ENCODE peak calls at places on chromosomes 16 and 17, in four cellular contexts. N is GM12891, Y is sigmoid colon, H is tibial nerve. Z is an unnamed sample.

GRCh38 chr17:75118307-75118706 is 8.5 kb downstream of the ARMC7 start:
- DNase-seq in N (no peak), Y (no peak), H (no peak), Z (no peak)

GRCh38 chr17:17156107-17156506 is 50.0 kb downstream of the PLD6 start:
- DNase-seq in N (no peak), Y (no peak), H (no peak), Z (no peak)

GRCh38 chr16:11681526-11681925 is 13.3 kb downstream of the SNN start:
- DNase-seq in H (no peak), Y (peak; percentile 65), N (no peak), Z (peak; percentile 32)

GRCh38 chr17:21098934-21099687 is 27.7 kb upstream of the DHRS7B start:
- DNase-seq in H (no peak), Y (no peak), N (peak; percentile 82), Z (peak; percentile 91)

GRCh38 chr16:89619880-89620279 is 6.4 kb downstream of the DPEP1 start:
- DNase-seq in H (no peak), Y (no peak), N (no peak), Z (no peak)

GRCh38 chr16:84881702-84882521 is 62.1 kb downstream of the CRISPLD2 start:
- DNase-seq in N (no peak), H (no peak), Y (no peak), Z (no peak)

GRCh38 chr17:82108038-82108998 is 10.3 kb upstream of the FASN start:
- DNase-seq in H (no peak), Y (peak; percentile 57), N (no peak), Z (no peak)

GRCh38 chr17:50903604-50904521 is 37.7 kb upstream of the TOB1 start:
- DNase-seq in Y (no peak), N (no peak), H (no peak), Z (no peak)

GRCh38 chr16:47925811-47926460 is 229.9 kb downstream of the ABCC12 start:
- DNase-seq in H (no peak), Y (no peak), N (no peak), Z (no peak)

GRCh38 chr16:87541004-87541881 is 48.4 kb upstream of the ZCCHC14 start:
- DNase-seq in N (no peak), Y (no peak), H (no peak), Z (no peak)

GRCh38 chr16:87297918-87298631 is 19.1 kb downstream of the C16orf95 start:
- DNase-seq in H (no peak), N (peak; percentile 71), Y (no peak), Z (peak; percentile 65)

GRCh38 chr16:65071371-65072311 is 50.2 kb downstream of the CDH11 start:
- DNase-seq in H (peak; percentile 32), Y (peak; percentile 80), N (no peak), Z (no peak)

GRCh38 chr16:21156767-21157467 is 1.6 kb upstream of the LDAF1 start:
- DNase-seq in N (peak; percentile 30), Y (peak; percentile 69), H (no peak), Z (peak; percentile 67)

GRCh38 chr16:25988089-25988488 is 296.3 kb downstream of the HS3ST4 start:
- DNase-seq in N (no peak), Y (no peak), H (no peak), Z (no peak)

GRCh38 chr16:87854053-87854906 is 15.0 kb downstream of the SLC7A5 start:
- DNase-seq in N (no peak), H (no peak), Y (no peak), Z (peak; percentile 98)

GRCh38 chr16:12796498-12796897 is 7.2 kb downstream of the CPPED1 start:
- DNase-seq in H (no peak), Y (no peak), N (no peak), Z (no peak)

GRCh38 chr16:28504707-28505404 is 1.8 kb downstream of the IL27 start:
- DNase-seq in Y (no peak), N (no peak), H (no peak), Z (no peak)

GRCh38 chr16:87924041-87924851 is 12.1 kb downstream of the CA5A start:
- DNase-seq in N (peak; percentile 68), H (no peak), Y (no peak), Z (no peak)

GRCh38 chr17:64345691-64346376 is 44.8 kb downstream of the PECAM1 start:
- DNase-seq in N (no peak), Y (no peak), H (no peak), Z (no peak)

GRCh38 chr17:19311421-19312215 is 50.9 kb downstream of the B9D1 start:
- DNase-seq in H (no peak), N (no peak), Y (peak; percentile 11), Z (no peak)

GRCh38 chr16:17348826-17349225 is 121.9 kb downstream of the XYLT1 start:
- DNase-seq in Y (no peak), H (no peak), N (no peak), Z (no peak)

GRCh38 chr16:49484454-49484853 is 110.8 kb downstream of the C16orf78 start:
- DNase-seq in N (peak; percentile 78), Y (peak; percentile 91), H (peak; percentile 63), Z (peak; percentile 12)

GRCh38 chr16:80824623-80825364 is 20.4 kb upstream of the CDYL2 start:
- DNase-seq in H (no peak), N (no peak), Y (no peak), Z (peak; percentile 50)

GRCh38 chr16:396605-397004 is 394 bp upstream of the NME4 start:
- DNase-seq in Y (peak; percentile 80), H (no peak), N (no peak), Z (peak; percentile 65)

GRCh38 chr16:81265658-81266451 is 27.4 kb downstream of the BCO1 start:
- DNase-seq in Y (peak; percentile 95), H (peak; percentile 54), N (no peak), Z (no peak)

GRCh38 chr16:22641030-22641671 is 130.5 kb downstream of the NPIPB5 start:
- DNase-seq in H (no peak), Y (no peak), N (no peak), Z (peak; percentile 26)

GRCh38 chr16:84832488-84833141 is 12.8 kb downstream of the CRISPLD2 start:
- DNase-seq in Y (peak; percentile 99), N (no peak), H (peak; percentile 92), Z (no peak)

GRCh38 chr17:20072692-20072992 is 63.5 kb downstream of the SPECC1 start:
- DNase-seq in Y (no peak), H (no peak), N (no peak), Z (no peak)

GRCh38 chr17:78322327-78322857 is 37.5 kb downstream of the SOCS3 start:
- DNase-seq in Y (no peak), H (no peak), N (no peak), Z (no peak)

GRCh38 chr16:65837431-65837986 is 529.0 kb upstream of the CDH5 start:
- DNase-seq in H (no peak), N (no peak), Y (no peak), Z (no peak)

GRCh38 chr16:10699756-10700155 is 5.0 kb upstream of the TEKT5 start:
- DNase-seq in H (no peak), Y (no peak), N (no peak), Z (no peak)

GRCh38 chr17:49108318-49108717 is 24.3 kb upstream of the B4GALNT2 start:
- DNase-seq in N (no peak), H (no peak), Y (no peak), Z (no peak)

GRCh38 chr17:36943250-36944220 is 5.2 kb upstream of the AATF start:
- DNase-seq in H (no peak), N (no peak), Y (no peak), Z (no peak)

GRCh38 chr16:9091867-9092281 is 430 bp downstream of the HAPSTR1 start:
- DNase-seq in N (peak; percentile 24), H (peak; percentile 18), Y (peak; percentile 76), Z (peak; percentile 85)

GRCh38 chr17:66308856-66309255 is 6.4 kb downstream of the PRKCA start:
- DNase-seq in H (no peak), Y (no peak), N (no peak), Z (no peak)

GRCh38 chr17:8366231-8366630 is 10.3 kb downstream of the KRABD2 start:
- DNase-seq in H (no peak), Y (no peak), N (no peak), Z (no peak)

GRCh38 chr17:41360291-41360995 is 9.2 kb downstream of the KRT33B start:
- DNase-seq in N (no peak), Y (no peak), H (no peak), Z (no peak)

GRCh38 chr17:82330322-82331239 is 3.0 kb downstream of the SECTM1 start:
- DNase-seq in H (no peak), Y (no peak), N (no peak), Z (peak; percentile 48)

GRCh38 chr17:18044609-18045008 is 5.4 kb downstream of the GID4 start:
- DNase-seq in H (no peak), Y (no peak), N (no peak), Z (no peak)

GRCh38 chr16:56312028-56312300 is 113.4 kb downstream of the AMFR start:
- DNase-seq in N (no peak), H (no peak), Y (no peak), Z (no peak)
- TF ChIP-seq POLR2A in N (no peak), H (no peak), Y (no peak), Z (no peak)

GRCh38 chr16:4687946-4688673 is 5.3 kb upstream of the NUDT16L1 start:
- DNase-seq in Y (peak; percentile 66), N (no peak), H (no peak), Z (no peak)
- TF ChIP-seq POLR2A in Y (no peak), N (no peak), H (no peak), Z (no peak)

GRCh38 chr17:28896884-28897768 is at the start of gene FLOT2:
- DNase-seq in Y (peak; percentile 87), N (no peak), H (peak; percentile 54), Z (peak; percentile 79)
- TF ChIP-seq POLR2A in Y (no peak), N (peak; percentile 47), H (peak; percentile 38), Z (peak; percentile 73)

GRCh38 chr16:4455951-4456350 is 18.5 kb downstream of the NMRAL1 start:
- DNase-seq in H (no peak), N (no peak), Y (no peak), Z (no peak)
- TF ChIP-seq POLR2A in H (no peak), N (no peak), Y (no peak), Z (no peak)

DNA sequence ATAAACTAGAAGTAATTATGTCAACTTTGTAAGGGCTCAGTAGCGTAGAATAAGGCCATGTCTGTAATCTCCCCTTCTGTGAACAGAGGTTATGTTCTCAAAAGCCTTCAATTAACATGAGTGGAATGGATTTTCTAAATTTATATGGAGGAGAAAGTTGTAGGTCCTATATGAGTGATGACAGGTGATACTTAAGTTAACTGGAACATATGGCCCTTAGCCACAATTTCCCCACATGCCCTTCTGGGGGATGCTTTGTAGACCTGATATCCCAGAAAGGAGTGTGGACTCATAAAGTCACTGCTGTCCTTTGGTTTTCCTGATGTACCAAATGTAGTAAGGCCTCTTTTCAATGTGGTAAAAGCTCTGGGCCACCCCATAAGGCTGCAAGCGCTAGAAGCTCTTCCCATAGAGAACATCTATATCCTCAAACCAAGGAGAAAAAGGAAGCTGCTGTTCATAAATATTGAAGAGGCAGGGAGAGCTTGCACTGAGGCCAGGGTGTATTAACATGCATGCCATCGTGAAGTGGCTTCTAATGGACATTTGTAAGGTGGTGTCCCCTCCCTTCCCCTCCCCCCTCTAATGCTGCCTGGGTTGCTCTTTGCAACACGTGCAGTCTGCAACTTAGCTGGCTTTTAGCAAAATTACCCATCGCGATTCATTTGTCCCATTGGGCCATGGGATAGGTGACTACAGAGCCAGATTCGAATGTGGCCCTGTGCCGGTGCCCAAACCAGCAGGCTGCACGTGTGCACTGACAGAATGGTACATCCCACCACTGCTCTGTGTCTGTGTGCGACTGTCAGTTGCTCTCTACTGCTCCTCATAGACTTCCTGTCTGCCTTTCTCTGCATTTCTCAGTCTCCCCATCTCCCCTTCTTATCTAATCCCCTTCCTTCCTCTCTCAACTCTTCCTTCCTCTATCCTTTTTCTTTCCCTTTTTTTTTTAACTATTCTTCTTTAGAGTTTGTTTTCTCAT is 269.0 kb downstream of the WWOX start:
- DNase-seq in Y (no peak), H (no peak), N (no peak), Z (no peak)
- TF ChIP-seq POLR2A in Y (no peak), H (no peak), N (no peak), Z (no peak)